ENCODE peak calls at places on chromosomes 11 and 22, in seven cellular contexts. H is activated B cell treated with CpG ODN at 0.5 μM for 24 hours, X is thyroid gland, F is transverse colon, V is cardiac muscle cell, I is progenitor cell of endocrine pancreas, P is PC-9. M is an unnamed sample.

GRCh38 chr11:92511522-92512203 is 287.0 kb downstream of the FAT3 start:
- DNase-seq in H (no peak), F (no peak), I (no peak), X (no peak), V (no peak), P (no peak), M (no peak)

GRCh38 chr11:17376493-17376892 is 12.0 kb downstream of the KCNJ11 start:
- DNase-seq in I (no peak), F (no peak), H (no peak), X (no peak), V (no peak), P (no peak), M (no peak)

GRCh38 chr11:104164028-104164520 is at the start of gene PDGFD:
- DNase-seq in P (peak; percentile 70), F (peak; percentile 22), X (peak; percentile 24), I (peak; percentile 81), V (peak; percentile 91), H (peak; percentile 25), M (peak; percentile 68)

GRCh38 chr11:73293356-73293936 is 14.6 kb upstream of the ARHGEF17 start:
- DNase-seq in P (no peak), H (no peak), F (no peak), X (no peak), V (no peak), I (no peak), M (no peak)

GRCh38 chr22:38422615-38423511 is 32.1 kb downstream of the KCNJ4 start:
- DNase-seq in X (peak; percentile 77), V (no peak), I (no peak), H (no peak), F (peak; percentile 38), P (peak; percentile 33), M (no peak)

GRCh38 chr11:36594316-36594989 is at the start of gene IFTAP:
- DNase-seq in H (no peak), I (peak; percentile 36), X (peak; percentile 77), F (peak; percentile 33), V (peak; percentile 91), P (peak; percentile 64), M (no peak)

GRCh38 chr11:119800619-119801018 is 71.6 kb upstream of the NECTIN1 start:
- DNase-seq in P (no peak), H (no peak), I (no peak), F (no peak), V (no peak), X (no peak), M (no peak)

GRCh38 chr11:74673956-74674355 is 57.3 kb downstream of the CHRDL2 start:
- DNase-seq in I (no peak), P (no peak), V (no peak), X (no peak), F (no peak), H (no peak), M (no peak)

GRCh38 chr11:2381494-2382128 is 4.5 kb downstream of the CD81 start:
- DNase-seq in F (no peak), V (no peak), H (no peak), P (no peak), X (no peak), I (no peak), M (no peak)

GRCh38 chr11:105738972-105739574 is 129.2 kb downstream of the GRIA4 start:
- DNase-seq in I (no peak), X (no peak), H (no peak), P (no peak), F (no peak), V (no peak), M (no peak)

GRCh38 chr11:103735497-103736032 is 300.9 kb upstream of the DDI1 start:
- DNase-seq in X (no peak), P (no peak), V (no peak), I (no peak), F (no peak), H (no peak), M (no peak)

GRCh38 chr11:90246468-90246867 is 23.6 kb upstream of the CHORDC1 start:
- DNase-seq in I (no peak), H (no peak), X (no peak), V (no peak), F (no peak), P (no peak), M (no peak)

GRCh38 chr11:119016216-119017009 is 1.7 kb downstream of the RPS25 start:
- DNase-seq in P (no peak), F (no peak), X (no peak), H (no peak), V (no peak), I (no peak), M (no peak)

GRCh38 chr11:76448506-76448905 is 3.7 kb downstream of the EMSY start:
- DNase-seq in P (no peak), X (no peak), I (no peak), F (no peak), V (no peak), H (no peak), M (no peak)

GRCh38 chr22:38202437-38203089 is 769 bp downstream of the MAFF start:
- DNase-seq in F (peak; percentile 88), V (peak; percentile 78), P (peak; percentile 73), H (peak; percentile 53), I (peak; percentile 50), X (peak; percentile 85), M (peak; percentile 74)

GRCh38 chr11:65206441-65206841 is 24.7 kb downstream of the CAPN1 start:
- DNase-seq in P (no peak), X (no peak), F (no peak), V (no peak), H (no peak), I (no peak), M (no peak)

GRCh38 chr22:32728291-32728690 is 73.2 kb upstream of the TIMP3 start:
- DNase-seq in X (no peak), F (no peak), H (no peak), I (no peak), V (no peak), P (no peak), M (no peak)
- TF ChIP-seq CTCF in X (no peak), F (no peak), H (no peak), I (no peak), V (no peak), P (no peak), M (no peak)

GRCh38 chr22:26757496-26757895 is 100.1 kb downstream of the MIAT start:
- DNase-seq in X (no peak), P (no peak), F (no peak), H (no peak), I (no peak), V (no peak), M (no peak)

GRCh38 chr22:26748845-26749244 is 91.5 kb downstream of the MIAT start:
- DNase-seq in X (no peak), F (no peak), P (no peak), I (no peak), H (no peak), V (no peak), M (no peak)

GRCh38 chr22:26756675-26757293 is 99.4 kb downstream of the MIAT start:
- DNase-seq in P (peak; percentile 13), I (peak; percentile 48), H (peak; percentile 38), V (peak; percentile 63), X (peak; percentile 43), F (peak; percentile 59), M (peak; percentile 56)

GRCh38 chr22:26751217-26751616 is 93.8 kb downstream of the MIAT start:
- DNase-seq in I (no peak), X (peak; percentile 72), H (no peak), V (no peak), F (no peak), P (no peak), M (peak; percentile 11)

GRCh38 chr22:26753125-26753862 is 95.9 kb downstream of the MIAT start:
- DNase-seq in V (no peak), H (no peak), X (no peak), P (no peak), F (no peak), I (no peak), M (no peak)
- TF ChIP-seq CTCF in V (no peak), H (no peak), X (no peak), P (no peak), F (no peak), I (peak; percentile 14), M (peak; percentile 4)

GRCh38 chr11:60168306-60168705 is 14.6 kb downstream of the MS4A6A start:
- DNase-seq in H (no peak), P (peak; percentile 7), X (no peak), V (no peak), F (peak; percentile 20), I (no peak), M (peak; percentile 30)

GRCh38 chr11:60170566-60170965 is 12.3 kb downstream of the MS4A6A start:
- DNase-seq in F (no peak), I (no peak), X (no peak), P (no peak), V (no peak), H (no peak), M (no peak)

GRCh38 chr11:60165946-60166345 is 16.9 kb downstream of the MS4A6A start:
- DNase-seq in X (no peak), V (no peak), H (no peak), F (no peak), I (no peak), P (no peak), M (no peak)

GRCh38 chr11:60172011-60172410 is 10.9 kb downstream of the MS4A6A start:
- DNase-seq in P (no peak), H (no peak), F (no peak), I (no peak), X (no peak), V (no peak), M (no peak)

GRCh38 chr11:60169264-60169915 is 13.5 kb downstream of the MS4A6A start:
- DNase-seq in I (no peak), F (peak; percentile 52), H (no peak), X (peak; percentile 29), V (no peak), P (peak; percentile 46), M (peak; percentile 38)
- TF ChIP-seq CTCF in I (peak; percentile 17), F (peak; percentile 20), H (no peak), X (no peak), V (peak; percentile 43), P (peak; percentile 74), M (peak; percentile 39)

GRCh38 chr11:32110795-32111194 is 19.9 kb downstream of the RCN1 start:
- DNase-seq in H (no peak), P (no peak), X (no peak), I (no peak), F (no peak), V (no peak), M (no peak)

GRCh38 chr11:32116668-32117067 is 25.8 kb downstream of the RCN1 start:
- DNase-seq in F (no peak), H (no peak), V (no peak), I (no peak), P (no peak), X (no peak), M (no peak)

GRCh38 chr11:32113200-32113599 is 22.3 kb downstream of the RCN1 start:
- DNase-seq in H (no peak), X (no peak), P (no peak), F (no peak), I (no peak), V (no peak), M (no peak)

GRCh38 chr11:32115406-32115805 is 24.5 kb downstream of the RCN1 start:
- DNase-seq in F (no peak), P (no peak), I (no peak), X (no peak), V (no peak), H (no peak), M (no peak)

GRCh38 chr11:32113637-32114203 is 22.8 kb downstream of the RCN1 start:
- DNase-seq in V (no peak), H (no peak), P (no peak), X (no peak), F (no peak), I (no peak), M (no peak)
- TF ChIP-seq CTCF in V (no peak), H (no peak), P (no peak), X (no peak), F (no peak), I (no peak), M (no peak)

GRCh38 chr11:83827940-83828554 is 541.9 kb upstream of the CCDC90B start:
- DNase-seq in P (no peak), I (no peak), V (peak; percentile 34), X (no peak), F (no peak), H (no peak), M (no peak)
- TF ChIP-seq CTCF in P (peak; percentile 73), I (peak; percentile 68), V (peak; percentile 62), X (no peak), F (no peak), H (no peak), M (peak; percentile 52)

M was measured in GM06990.